ENCODE peak calls at places on chromosomes 11 and 22, in eight cellular contexts. Z, X, C, L, V, K, N and Q are unnamed samples.

GRCh38 chr11:43736502-43737193 is 56.1 kb downstream of the HSD17B12 start:
- DNase-seq in V (no peak), N (no peak), X (peak), Z (no peak), L (no peak), K (no peak), C (peak), Q (no peak)

GRCh38 chr22:40325315-40325714 is 21.0 kb upstream of the ADSL start:
- DNase-seq in Z (no peak), N (no peak), X (no peak), V (peak), L (no peak), K (no peak), C (no peak), Q (no peak)

GRCh38 chr11:120630100-120630499 is 118.6 kb downstream of the GRIK4 start:
- DNase-seq in Z (no peak), K (no peak), L (no peak), N (no peak), C (no peak), X (no peak), V (no peak), Q (no peak)

GRCh38 chr11:8289426-8290047 is 25.9 kb upstream of the LMO1 start:
- DNase-seq in X (no peak), N (no peak), V (no peak), L (peak), Z (no peak), C (no peak), K (no peak), Q (no peak)

GRCh38 chr11:121437018-121437685 is 15.0 kb upstream of the SORL1 start:
- DNase-seq in K (no peak), Z (no peak), L (no peak), N (no peak), X (no peak), V (no peak), C (no peak), Q (no peak)

GRCh38 chr22:33361581-33361980 is 303.4 kb upstream of the SYN3 start:
- DNase-seq in N (no peak), V (no peak), X (no peak), K (no peak), Z (peak), C (no peak), L (no peak), Q (no peak)

GRCh38 chr11:70435765-70436500 is 37.6 kb downstream of the CTTN start:
- DNase-seq in X (no peak), L (no peak), Z (no peak), V (no peak), N (no peak), K (no peak), C (no peak), Q (no peak)

GRCh38 chr11:88603499-88603898 is 266.0 kb upstream of the CTSC start:
- DNase-seq in Z (no peak), K (no peak), V (no peak), L (no peak), X (no peak), C (no peak), N (no peak), Q (no peak)

GRCh38 chr11:16833026-16833425 is 94.6 kb downstream of the C11orf58 start:
- DNase-seq in X (no peak), C (no peak), K (no peak), N (no peak), Z (no peak), L (no peak), V (no peak), Q (no peak)

GRCh38 chr22:39943366-39943765 is 16.8 kb upstream of the TMA7B start:
- DNase-seq in V (no peak), C (no peak), X (no peak), N (no peak), Z (no peak), K (no peak), L (no peak), Q (no peak)

GRCh38 chr22:27625769-27626674 is 175.5 kb downstream of the MN1 start:
- DNase-seq in V (no peak), C (peak), N (no peak), L (no peak), K (no peak), X (no peak), Z (no peak), Q (no peak)

GRCh38 chr11:18798941-18799469 is 7.4 kb upstream of the PTPN5 start:
- DNase-seq in V (no peak), Z (no peak), X (no peak), N (no peak), C (no peak), L (no peak), K (no peak), Q (no peak)